ENCODE peak calls at places on chromosome 5, in seven cellular contexts. P is ovary; C is CD4-positive, CD25-positive, alpha-beta regulatory T cell; U is RWPE2; Y is SK-N-SH; I is PC-3; S is A549. L is an unnamed sample.

GRCh38 chr5:172533058-172533398 is 78.7 kb upstream of the SH3PXD2B start:
- DNase-seq in P (no peak), C (no peak), U (no peak), Y (no peak), I (no peak), S (no peak), L (no peak)

GRCh38 chr5:60959156-60959555 is 14.2 kb downstream of the NDUFAF2 start:
- DNase-seq in P (no peak), C (peak; percentile 32), U (no peak), Y (peak; percentile 14), I (peak; percentile 51), S (no peak), L (no peak)

GRCh38 chr5:69129413-69129812 is 35.6 kb downstream of the SLC30A5 start:
- DNase-seq in P (no peak), C (no peak), U (no peak), Y (no peak), I (peak; percentile 64), S (peak; percentile 55), L (no peak)

GRCh38 chr5:172943283-172943841 is 15.9 kb upstream of the RPL26L1 start:
- DNase-seq in P (peak; percentile 41), C (no peak), U (no peak), Y (no peak), I (no peak), S (no peak), L (no peak)

GRCh38 chr5:73938280-73938937 is 312.4 kb downstream of the ARHGEF28 start:
- DNase-seq in P (no peak), C (no peak), U (peak; percentile 74), Y (no peak), I (peak; percentile 87), S (peak; percentile 28), L (no peak)

GRCh38 chr5:102858808-102859207 is 103.7 kb downstream of the PAM start:
- DNase-seq in P (no peak), C (no peak), U (no peak), Y (no peak), I (peak; percentile 93), S (no peak), L (no peak)

GRCh38 chr5:34849253-34849652 is 10.3 kb downstream of the TTC23L start:
- DNase-seq in P (no peak), C (no peak), U (no peak), Y (no peak), I (peak; percentile 28), S (no peak), L (no peak)

GRCh38 chr5:130871346-130872086 is 293.5 kb downstream of the HINT1 start:
- DNase-seq in P (no peak), C (peak; percentile 61), U (no peak), Y (peak; percentile 30), I (peak; percentile 50), S (peak; percentile 11), L (peak; percentile 20)

GRCh38 chr5:59199868-59200267 is 617.0 kb downstream of the RAB3C start:
- DNase-seq in P (no peak), C (no peak), U (no peak), Y (no peak), I (no peak), S (no peak), L (no peak)

GRCh38 chr5:59193616-59194319 is 610.9 kb downstream of the RAB3C start:
- DNase-seq in P (no peak), C (no peak), U (peak; percentile 98), Y (no peak), I (peak; percentile 75), S (peak; percentile 83), L (no peak)

GRCh38 chr5:59198832-59199231 is 616.0 kb downstream of the RAB3C start:
- DNase-seq in P (no peak), C (no peak), U (no peak), Y (no peak), I (no peak), S (no peak), L (no peak)

GRCh38 chr5:59198365-59198764 is 615.5 kb downstream of the RAB3C start:
- DNase-seq in P (no peak), C (no peak), U (no peak), Y (no peak), I (no peak), S (no peak), L (no peak)

DNA sequence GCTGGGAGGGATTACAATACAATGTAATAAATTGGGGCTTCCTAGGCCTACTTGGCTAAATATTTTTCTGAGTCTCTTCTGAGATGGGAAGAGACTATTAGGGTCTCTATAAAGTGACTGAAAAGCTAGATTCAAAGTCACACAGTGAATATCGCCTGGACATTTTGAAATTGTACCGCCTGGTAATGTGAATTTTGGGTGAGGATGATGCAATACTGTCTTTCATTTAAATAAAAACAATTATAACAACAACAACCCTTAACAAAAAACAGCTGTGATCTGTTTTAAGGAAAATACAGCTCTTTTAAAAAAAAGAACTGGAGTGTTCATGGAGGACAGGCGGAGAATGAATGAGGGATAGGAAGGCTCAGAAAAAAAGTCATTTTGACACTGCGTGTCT is 615.0 kb downstream of the RAB3C start:
- DNase-seq in P (no peak), C (no peak), U (no peak), Y (no peak), I (no peak), S (no peak), L (no peak)
- H3K27ac ChIP-seq in P (no peak overlapping the region), C (no peak overlapping the region), U (no peak overlapping the region), Y (no peak overlapping the region), I (no peak overlapping the region), S (peak overlapping the region; percentile 69), L (no peak overlapping the region)

DNA sequence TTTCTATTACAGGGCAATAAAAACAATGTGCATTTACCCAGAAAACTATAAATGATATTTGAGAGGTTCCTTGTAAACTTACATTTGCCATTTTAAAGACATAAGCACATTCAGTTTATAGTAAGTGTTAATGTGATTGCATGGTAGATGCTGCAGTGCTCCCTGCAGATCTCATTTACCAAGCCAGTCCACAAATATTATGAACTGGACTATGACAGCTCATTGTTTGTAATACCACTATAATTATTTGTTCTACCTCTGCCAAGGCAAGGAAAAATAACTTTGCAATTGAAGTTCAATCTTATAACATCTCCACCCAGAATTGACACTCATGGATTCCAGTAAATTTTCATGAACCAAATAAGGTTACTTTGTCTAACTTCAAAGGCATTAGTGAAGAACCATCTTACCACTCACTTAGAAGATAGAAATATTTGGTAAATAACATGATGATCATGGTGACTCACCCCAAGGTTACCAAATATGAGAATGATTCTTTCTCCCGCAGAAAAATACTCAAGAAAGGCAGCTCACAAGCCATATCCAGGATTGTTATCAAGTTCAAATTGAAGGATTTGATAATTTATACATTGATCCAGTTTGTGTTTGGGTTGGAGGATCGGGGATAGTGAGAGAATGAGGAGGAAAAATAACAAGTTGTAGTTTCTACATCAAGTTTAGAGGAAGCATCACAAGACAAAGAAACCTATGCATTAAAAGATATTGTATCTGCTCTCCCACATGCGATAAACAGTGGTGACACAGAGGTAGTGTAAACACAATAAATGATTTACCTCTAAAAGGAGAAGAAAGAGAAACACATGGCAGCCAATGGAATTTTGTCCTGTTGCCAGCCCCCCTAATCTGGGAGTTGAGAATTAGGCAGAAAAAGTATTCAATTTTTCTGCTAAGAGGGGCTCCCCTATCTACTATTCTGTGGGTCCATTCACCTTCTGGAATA is 29.5 kb downstream of the CDH9 start:
- DNase-seq in P (no peak), C (no peak), U (no peak), Y (no peak), I (peak; percentile 60), S (no peak), L (no peak)
- H3K9me3 ChIP-seq in P (no peaks in the 10 kb centered on the region), C (peaks cover 8% of the 10 kb centered on the region), U (no peaks in the 10 kb centered on the region), Y (no peaks in the 10 kb centered on the region), I (no peaks in the 10 kb centered on the region), S (no peaks in the 10 kb centered on the region), L (peaks cover 4% of the 10 kb centered on the region)

GRCh38 chr5:16392718-16393117 is 72.9 kb downstream of the ZNF622 start:
- DNase-seq in P (no peak), C (no peak), U (no peak), Y (peak; percentile 69), I (peak; percentile 29), S (no peak), L (no peak)

GRCh38 chr5:16385516-16386090 is 80.0 kb downstream of the ZNF622 start:
- DNase-seq in P (no peak), C (no peak), U (no peak), Y (no peak), I (no peak), S (no peak), L (no peak)

DNA sequence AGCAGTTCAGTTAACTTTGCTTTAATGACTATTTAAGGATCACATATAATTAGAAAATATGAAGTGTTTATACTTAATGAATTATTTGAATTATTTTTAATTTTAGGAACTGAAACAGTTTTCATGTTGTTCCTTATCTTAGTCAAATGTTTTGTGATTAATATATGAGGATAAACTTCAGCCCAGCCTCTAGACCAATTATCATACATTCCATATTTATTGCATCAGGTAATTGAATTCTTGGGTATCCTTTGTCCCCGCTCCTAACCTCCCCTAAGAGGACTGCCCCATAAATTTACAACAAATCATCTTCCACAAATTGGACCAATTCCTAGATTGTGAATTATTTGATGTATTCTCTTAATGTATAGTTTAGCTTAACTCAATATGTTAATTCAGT is 74.8 kb downstream of the ZNF622 start:
- DNase-seq in P (no peak), C (no peak), U (no peak), Y (no peak), I (no peak), S (no peak), L (no peak)
- H3K27ac ChIP-seq in P (no peak overlapping the region), C (no peak overlapping the region), U (no peak overlapping the region), Y (peak overlapping the region; percentile 99), I (no peak overlapping the region), S (no peak overlapping the region), L (no peak overlapping the region)

DNA sequence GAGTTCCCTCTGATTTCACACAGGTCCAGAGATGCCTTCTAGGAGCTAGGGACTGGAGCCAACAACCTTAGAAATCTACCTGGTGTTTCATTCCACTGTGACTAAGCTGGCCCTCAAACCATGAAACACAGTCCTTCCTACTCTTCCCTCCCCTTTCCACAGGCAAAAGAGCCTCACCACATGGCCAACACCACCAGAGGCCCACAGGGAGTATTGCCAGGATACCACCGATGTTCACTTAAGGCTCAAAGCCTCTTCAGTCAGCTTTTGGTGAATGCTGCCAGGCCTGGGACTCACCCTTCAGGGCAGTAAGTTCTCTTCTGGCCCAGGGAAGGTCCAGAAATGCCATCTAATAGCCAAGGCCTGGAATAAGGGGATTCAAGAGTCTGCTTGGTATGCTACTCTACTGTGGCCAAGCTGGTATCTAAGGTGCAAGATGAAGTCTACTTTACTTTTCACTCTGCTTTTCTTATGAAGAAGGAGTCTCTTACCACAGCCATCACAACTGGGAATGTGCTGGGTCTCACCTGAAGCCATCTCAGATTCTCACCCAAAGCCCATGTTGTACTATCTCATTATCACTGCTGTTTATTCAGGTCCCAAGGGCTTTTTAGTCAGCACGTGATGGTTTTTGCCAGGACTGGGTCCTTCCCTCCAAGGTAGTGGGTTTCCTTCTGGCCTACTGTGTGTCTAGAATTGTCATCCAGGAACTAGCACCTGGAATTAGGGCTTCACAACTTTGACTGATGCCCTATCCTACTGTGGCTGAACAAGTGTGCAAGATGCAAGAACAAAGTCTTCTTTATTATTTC is 1018.4 kb downstream of the TAF11L14 start:
- DNase-seq in P (no peak), C (no peak), U (no peak), Y (no peak), I (no peak), S (no peak), L (no peak)
- H3K9me3 ChIP-seq in P (no peaks in the 10 kb centered on the region), C (no peaks in the 10 kb centered on the region), U (no peaks in the 10 kb centered on the region), Y (no peaks in the 10 kb centered on the region), I (no peaks in the 10 kb centered on the region), S (no peaks in the 10 kb centered on the region), L (peaks cover 7% of the 10 kb centered on the region)

GRCh38 chr5:16180789-16181082 is 1.1 kb upstream of the MARCHF11 start:
- DNase-seq in P (no peak), C (no peak), U (no peak), Y (no peak), I (no peak), S (no peak), L (no peak)
- H3K27ac ChIP-seq in P (no peak overlapping the region), C (no peak overlapping the region), U (no peak overlapping the region), Y (peak overlapping the region; percentile 96), I (no peak overlapping the region), S (no peak overlapping the region), L (no peak overlapping the region)

GRCh38 chr5:50302815-50303490 is 138.1 kb downstream of the EMB start:
- DNase-seq in P (no peak), C (no peak), U (no peak), Y (no peak), I (peak; percentile 91), S (peak; percentile 15), L (no peak)
- H3K9me3 ChIP-seq in P (no peaks in the 10 kb centered on the region), C (no peaks in the 10 kb centered on the region), U (no peaks in the 10 kb centered on the region), Y (no peaks in the 10 kb centered on the region), I (no peaks in the 10 kb centered on the region), S (no peaks in the 10 kb centered on the region), L (no peaks in the 10 kb centered on the region)